ENCODE peak calls at places on chromosomes 4 and X, in five cellular contexts. C, T, H, P and I are unnamed samples.

GRCh38 chrX:38347136-38347535 is 5.3 kb upstream of the OTC start:
- DNase-seq in P (peak; percentile 7), H (no peak), C (no peak), T (no peak), I (no peak)

GRCh38 chrX:40095588-40096394 is 2.0 kb downstream of the BCOR start:
- DNase-seq in T (no peak), P (no peak), H (peak; percentile 62), C (no peak), I (peak; percentile 36)

GRCh38 chrX:111506826-111507225 is 4.6 kb upstream of the SERTM2 start:
- DNase-seq in H (no peak), T (no peak), P (no peak), C (no peak), I (no peak)

GRCh38 chrX:43940811-43941210 is 32.4 kb downstream of the NDP start:
- DNase-seq in H (no peak), T (no peak), C (no peak), P (no peak), I (no peak)

GRCh38 chrX:41445781-41446358 is 1.3 kb upstream of the NYX start:
- DNase-seq in T (no peak), P (no peak), H (no peak), C (no peak), I (no peak)

GRCh38 chrX:151488677-151489076 is 74.8 kb upstream of the PASD1 start:
- DNase-seq in T (no peak), C (no peak), P (no peak), H (no peak), I (no peak)

GRCh38 chr4:60619531-60620305 is 580.4 kb upstream of the ADGRL3 start:
- DNase-seq in P (no peak), T (no peak), C (no peak), H (no peak), I (no peak)

GRCh38 chr4:15756361-15756861 is 21.7 kb upstream of the CD38 start:
- DNase-seq in C (no peak), P (no peak), H (no peak), T (no peak), I (no peak)

GRCh38 chrX:16892504-16893362 is 22.6 kb upstream of the RBBP7 start:
- DNase-seq in H (peak; percentile 45), C (no peak), P (peak; percentile 72), T (peak; percentile 42), I (peak; percentile 59)

GRCh38 chrX:155148724-155149537 is 67.3 kb upstream of the VBP1 start:
- DNase-seq in C (no peak), H (no peak), P (no peak), T (no peak), I (no peak)

GRCh38 chr4:103204114-103204513 is 6.0 kb upstream of the CENPE start:
- DNase-seq in T (no peak), P (no peak), H (no peak), C (no peak), I (no peak)

GRCh38 chr4:17335371-17335770 is 176.5 kb downstream of the QDPR start:
- DNase-seq in C (no peak), H (no peak), T (no peak), P (no peak), I (no peak)

GRCh38 chr4:86939123-86939522 is 4.3 kb downstream of the AFF1 start:
- DNase-seq in C (no peak), T (no peak), P (no peak), H (no peak), I (no peak)
- H3K27ac ChIP-seq in C (peak overlapping the region; percentile 56), T (peak overlapping the region; percentile 94), P (no peak overlapping the region), H (peak overlapping the region; percentile 61), I (peak overlapping the region; percentile 48)

DNA sequence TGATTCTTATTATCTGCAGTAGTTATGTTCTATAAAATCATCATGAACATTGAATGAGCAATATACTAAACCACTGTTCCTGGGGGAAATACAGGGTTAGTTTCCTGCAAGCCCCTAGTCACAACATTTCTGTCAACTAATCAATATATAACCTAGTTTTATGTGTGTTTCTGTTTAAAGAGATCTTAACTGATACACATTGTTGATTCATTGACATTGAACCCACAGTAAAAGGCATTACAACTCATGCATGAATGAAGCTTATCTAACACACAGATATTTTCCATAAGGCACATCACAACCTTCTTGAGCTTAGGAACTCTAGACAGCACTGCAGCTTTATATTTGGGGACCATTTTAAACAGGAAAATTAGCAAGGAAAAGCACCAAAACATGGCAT is 134.2 kb downstream of the CAMK2D start:
- DNase-seq in P (no peak), T (no peak), C (no peak), H (no peak), I (no peak)
- H3K27ac ChIP-seq in P (peak overlapping the region; percentile 41), T (no peak overlapping the region), C (no peak overlapping the region), H (no peak overlapping the region), I (no peak overlapping the region)

GRCh38 chrX:120793098-120793497 is 82.6 kb downstream of the CT47B1 start:
- DNase-seq in H (no peak), C (no peak), T (no peak), P (no peak), I (no peak)
- H3K27ac ChIP-seq in H (no peak overlapping the region), C (no peak overlapping the region), T (no peak overlapping the region), P (no peak overlapping the region), I (no peak overlapping the region)

GRCh38 chr4:54542119-54542438 is 115.7 kb upstream of the KIT start:
- DNase-seq in P (no peak), C (no peak), T (no peak), H (no peak), I (no peak)
- H3K27ac ChIP-seq in P (no peak overlapping the region), C (no peak overlapping the region), T (no peak overlapping the region), H (no peak overlapping the region), I (no peak overlapping the region)

GRCh38 chrX:1576201-1577101 is 15.0 kb upstream of the AKAP17A start:
- DNase-seq in T (no peak), H (no peak), C (no peak), P (no peak), I (peak; percentile 4)
- H3K27ac ChIP-seq in T (no peak overlapping the region), H (no peak overlapping the region), C (no peak overlapping the region), P (no peak overlapping the region), I (no peak overlapping the region)

GRCh38 chr4:158176776-158177175 is 4.0 kb upstream of the GASK1B start:
- DNase-seq in H (no peak), C (no peak), P (no peak), T (no peak), I (no peak)
- H3K27ac ChIP-seq in H (peak overlapping the region; percentile 31), C (no peak overlapping the region), P (no peak overlapping the region), T (peak overlapping the region; percentile 88), I (no peak overlapping the region)